ENCODE peak calls at places on chromosomes 1 and 21, in five cellular contexts. S, N, K, Q and W are unnamed samples.

GRCh38 chr1:24929091-24929875 is 793 bp downstream of the RUNX3 start:
- DNase-seq in Q (no peak), N (peak; percentile 69), K (peak; percentile 21), S (no peak), W (peak; percentile 86)

GRCh38 chr1:233662503-233663105 is 48.7 kb downstream of the KCNK1 start:
- DNase-seq in K (no peak), S (no peak), Q (no peak), N (no peak), W (no peak)

GRCh38 chr1:155871390-155871789 is 12.0 kb downstream of the SYT11 start:
- DNase-seq in N (peak; percentile 68), S (no peak), Q (peak; percentile 60), K (peak; percentile 14), W (no peak)

GRCh38 chr1:26784023-26784871 is 3.5 kb upstream of the PIGV start:
- DNase-seq in Q (peak; percentile 85), S (peak; percentile 16), K (no peak), N (no peak), W (peak; percentile 64)

GRCh38 chr1:203268901-203269653 is 36.2 kb upstream of the BTG2 start:
- DNase-seq in S (peak; percentile 60), Q (no peak), K (peak; percentile 62), N (no peak), W (no peak)

GRCh38 chr1:221743416-221744208 is 1.7 kb upstream of the DUSP10 start:
- DNase-seq in S (no peak), K (peak; percentile 38), Q (no peak), N (no peak), W (no peak)

GRCh38 chr1:199522936-199523335 is 504.6 kb upstream of the NR5A2 start:
- DNase-seq in N (no peak), Q (no peak), S (no peak), K (no peak), W (no peak)

GRCh38 chr1:203692565-203693470 is 66.2 kb downstream of the ATP2B4 start:
- DNase-seq in S (peak; percentile 8), Q (peak; percentile 94), N (peak; percentile 79), K (peak; percentile 97), W (peak; percentile 83)

GRCh38 chr1:224065455-224065854 is 48.5 kb upstream of the FBXO28 start:
- DNase-seq in K (peak; percentile 72), Q (no peak), S (no peak), N (no peak), W (no peak)

GRCh38 chr21:41379901-41380300 is 18.1 kb downstream of the MX2 start:
- DNase-seq in K (no peak), S (no peak), N (no peak), Q (no peak), W (peak; percentile 25)

GRCh38 chr1:59730302-59730701 is 84.4 kb upstream of the HOOK1 start:
- DNase-seq in S (no peak), K (peak; percentile 85), N (no peak), Q (no peak), W (no peak)

GRCh38 chr21:23101111-23101510 is 2102.9 kb downstream of the NCAM2 start:
- DNase-seq in Q (no peak), K (no peak), N (peak; percentile 42), S (no peak), W (peak; percentile 69)
- H3K27ac ChIP-seq in Q (no peak overlapping the region), K (no peak overlapping the region), N (no peak overlapping the region), S (no peak overlapping the region), W (no peak overlapping the region)

GRCh38 chr1:92990828-92991227 is 29.6 kb upstream of the DIPK1A start:
- DNase-seq in Q (no peak), S (no peak), N (no peak), K (no peak), W (no peak)

GRCh38 chr1:92993581-92993980 is 32.3 kb upstream of the DIPK1A start:
- DNase-seq in N (no peak), Q (no peak), K (no peak), S (no peak), W (no peak)

GRCh38 chr1:92989936-92990582 is 28.8 kb upstream of the DIPK1A start:
- DNase-seq in N (no peak), Q (no peak), K (peak; percentile 16), S (no peak), W (no peak)

GRCh38 chr1:92992877-92993276 is 31.6 kb upstream of the DIPK1A start:
- DNase-seq in S (no peak), N (no peak), Q (no peak), K (no peak), W (no peak)

DNA sequence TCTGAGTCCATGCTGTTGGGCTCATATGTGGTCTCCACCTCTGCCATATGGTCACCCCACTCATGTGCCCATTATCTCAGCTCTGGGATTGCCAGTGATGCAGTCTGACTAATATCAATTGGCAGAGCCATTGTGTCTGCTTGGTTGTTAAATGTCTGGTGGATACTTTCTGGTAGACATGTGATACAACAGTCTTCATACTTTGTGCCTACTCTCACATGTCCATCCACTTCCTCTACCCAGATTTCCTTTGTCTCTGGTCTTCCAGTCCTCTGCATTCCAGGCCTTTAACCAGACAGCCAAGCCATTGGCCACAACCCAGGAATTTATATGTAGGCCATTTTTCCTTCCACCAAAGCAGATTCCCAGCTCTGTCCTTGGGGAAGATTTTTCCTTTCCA is 30.8 kb upstream of the DIPK1A start:
- DNase-seq in K (peak; percentile 26), N (no peak), Q (no peak), S (no peak), W (no peak)
- H3K27ac ChIP-seq in K (no peak overlapping the region), N (no peak overlapping the region), Q (no peak overlapping the region), S (no peak overlapping the region), W (no peak overlapping the region)

GRCh38 chr21:34890258-34890723 is 158.8 kb downstream of the RUNX1 start:
- DNase-seq in K (no peak), Q (no peak), N (no peak), S (no peak), W (no peak)

GRCh38 chr21:34889287-34889536 is 159.9 kb downstream of the RUNX1 start:
- DNase-seq in Q (peak; percentile 67), S (peak; percentile 39), N (peak; percentile 81), K (peak; percentile 78), W (peak; percentile 59)

GRCh38 chr21:34887729-34888568 is 161.2 kb downstream of the RUNX1 start:
- DNase-seq in K (peak; percentile 93), N (peak; percentile 83), S (peak; percentile 62), Q (peak; percentile 91), W (peak; percentile 84)

GRCh38 chr21:34889537-34890257 is 159.4 kb downstream of the RUNX1 start:
- DNase-seq in K (peak; percentile 82), S (peak; percentile 66), Q (peak; percentile 66), N (peak; percentile 89), W (peak; percentile 98)

GRCh38 chr21:34888569-34889286 is 160.4 kb downstream of the RUNX1 start:
- DNase-seq in S (peak; percentile 97), Q (peak; percentile 97), N (peak; percentile 96), K (peak; percentile 93), W (peak; percentile 96)
- H3K27ac ChIP-seq in S (peak overlapping the region; percentile 88), Q (peak overlapping the region; percentile 89), N (peak overlapping the region; percentile 91), K (peak overlapping the region; percentile 97), W (peak overlapping the region; percentile 98)

GRCh38 chr1:78006491-78006890 is 1.8 kb downstream of the DNAJB4 start:
- DNase-seq in S (no peak), K (no peak), Q (no peak), N (no peak), W (no peak)
- H3K27ac ChIP-seq in S (peak overlapping the region; percentile 87), K (peak overlapping the region; percentile 100), Q (peak overlapping the region; percentile 93), N (peak overlapping the region; percentile 97), W (peak overlapping the region; percentile 97)

GRCh38 chr1:191589536-191589935 is 568.7 kb upstream of the RGS18 start:
- DNase-seq in Q (no peak), N (no peak), K (no peak), S (no peak), W (no peak)
- H3K27ac ChIP-seq in Q (no peak overlapping the region), N (no peak overlapping the region), K (no peak overlapping the region), S (no peak overlapping the region), W (no peak overlapping the region)

DNA sequence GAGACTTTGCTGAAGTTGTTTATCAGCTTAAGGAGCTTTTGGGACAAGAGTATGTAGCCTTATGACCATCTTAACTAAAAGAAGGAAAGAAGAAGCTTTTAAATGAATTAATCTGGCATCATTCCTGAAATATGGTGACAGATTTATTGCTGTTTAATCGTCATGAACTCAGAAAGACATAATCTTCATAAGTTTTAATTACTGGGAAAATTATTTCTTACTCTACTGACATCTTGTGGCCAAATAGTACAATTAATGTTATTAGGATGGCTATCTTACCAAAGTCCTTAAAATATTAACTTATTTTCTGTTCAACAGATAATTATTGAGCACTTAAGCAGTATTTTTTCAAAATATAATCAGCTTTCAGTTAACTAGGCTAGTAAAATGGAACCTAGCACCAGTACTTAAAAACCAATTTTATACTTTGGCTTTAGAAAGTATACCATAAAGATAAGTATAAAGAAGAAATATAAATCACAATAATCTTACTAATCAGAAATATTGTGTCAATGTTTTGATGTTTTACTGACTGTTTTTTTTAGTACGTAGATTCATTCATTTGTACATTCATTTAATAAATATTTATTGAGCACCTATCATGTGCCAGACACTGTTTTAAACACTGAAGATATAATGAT is 34.7 kb upstream of the GPR25 start:
- DNase-seq in N (no peak), S (no peak), Q (no peak), K (no peak), W (no peak)
- H3K27ac ChIP-seq in N (no peak overlapping the region), S (no peak overlapping the region), Q (no peak overlapping the region), K (no peak overlapping the region), W (no peak overlapping the region)

DNA sequence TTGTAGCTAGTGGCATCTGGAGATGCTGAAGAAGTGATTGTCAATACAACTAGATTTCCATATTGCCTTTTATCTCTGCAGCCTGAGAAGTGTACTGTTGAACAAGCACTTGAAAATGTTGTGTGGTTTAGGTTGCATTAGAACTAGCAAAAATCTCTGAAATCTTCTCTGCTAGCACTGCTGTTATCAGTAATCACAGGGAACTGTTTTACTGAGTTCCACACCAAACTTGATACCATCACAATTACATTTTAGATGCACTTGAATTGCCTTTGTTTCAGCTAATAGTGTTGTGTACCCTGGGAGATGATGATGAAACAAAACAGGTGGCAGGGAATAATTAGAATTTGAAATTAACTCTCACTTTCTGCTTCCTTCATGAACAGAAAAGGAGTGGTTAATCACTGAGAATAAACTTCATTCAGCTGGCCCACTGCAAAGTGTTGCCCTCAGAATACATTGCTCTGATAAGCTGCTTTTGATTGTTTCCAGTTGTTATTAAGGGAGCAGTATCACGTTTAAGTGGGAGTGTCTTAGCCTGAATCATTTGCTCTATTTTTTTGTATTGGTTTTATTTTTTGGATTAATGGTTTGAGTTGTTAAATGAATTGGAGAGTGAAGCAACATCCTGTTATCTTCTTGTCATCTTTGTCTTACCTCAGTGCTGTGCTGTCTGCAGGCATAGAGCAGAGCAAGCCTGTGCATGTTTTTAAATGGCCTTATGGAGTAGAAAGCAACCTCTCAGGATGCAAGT is 13.0 kb downstream of the FAM20B start:
- DNase-seq in K (peak; percentile 83), Q (no peak), S (no peak), N (no peak), W (no peak)
- H3K27ac ChIP-seq in K (peak overlapping the region; percentile 19), Q (no peak overlapping the region), S (no peak overlapping the region), N (no peak overlapping the region), W (no peak overlapping the region)